ENCODE peak calls at places on chromosomes 11 and 22, in six cellular contexts. I is heart left ventricle, C is dorsolateral prefrontal cortex, V is PC-3, Y is astrocyte of the spinal cord, P is testis. L is an unnamed sample.

GRCh38 chr22:49765951-49766350 is 61.7 kb downstream of the BRD1 start:
- DNase-seq in V (no peak), I (no peak), Y (no peak), C (no peak), P (peak), L (no peak)

GRCh38 chr11:111269146-111269868 is 23.8 kb downstream of the POU2AF2 start:
- DNase-seq in P (peak), Y (peak), V (no peak), C (no peak), I (no peak), L (no peak)

GRCh38 chr11:86578727-86579405 is 93.5 kb downstream of the ME3 start:
- DNase-seq in Y (no peak), V (no peak), P (no peak), I (no peak), C (no peak), L (peak)

GRCh38 chr11:61516675-61517516 is 8.3 kb downstream of the LRRC10B start:
- DNase-seq in I (no peak), C (no peak), Y (peak), V (peak), P (peak), L (no peak)

GRCh38 chr11:17547932-17548331 is 873 bp downstream of the OTOG start:
- DNase-seq in V (no peak), P (no peak), C (no peak), I (no peak), Y (no peak), L (no peak)

GRCh38 chr11:22337571-22338464 is at the start of gene SLC17A6:
- DNase-seq in I (no peak), P (peak), V (peak), Y (peak), C (no peak), L (peak)

GRCh38 chr11:104731890-104732289 is 166.4 kb downstream of the CASP12 start:
- DNase-seq in C (no peak), I (no peak), Y (no peak), P (no peak), V (no peak), L (no peak)

GRCh38 chr22:26587991-26588613 is 1.8 kb downstream of the TPST2 start:
- DNase-seq in P (no peak), V (no peak), I (no peak), Y (no peak), C (no peak), L (no peak)

GRCh38 chr22:26669060-26669481 is 11.7 kb downstream of the MIAT start:
- DNase-seq in I (no peak), Y (peak), C (no peak), V (peak), P (no peak), L (peak)

GRCh38 chr11:8768625-8769333 is 86.2 kb downstream of the RPL27A start:
- DNase-seq in I (no peak), P (peak), C (no peak), V (peak), Y (peak), L (peak)

GRCh38 chr22:22003233-22003632 is 20.6 kb upstream of the TOP3B start:
- DNase-seq in I (no peak), C (no peak), Y (no peak), P (no peak), V (no peak), L (no peak)

GRCh38 chr22:47928626-47929025 is 1166.2 kb downstream of the TBC1D22A start:
- DNase-seq in C (no peak), I (no peak), V (no peak), Y (no peak), P (no peak), L (no peak)

GRCh38 chr11:132158091-132158490 is 787.7 kb downstream of the NTM start:
- DNase-seq in P (no peak), C (no peak), Y (no peak), I (no peak), V (peak), L (peak)

GRCh38 chr22:44884968-44885805 is 124.6 kb downstream of the PHF21B start:
- DNase-seq in V (peak), C (no peak), P (no peak), I (no peak), Y (no peak), L (no peak)

GRCh38 chr11:46367244-46367915 is 14.1 kb upstream of the MDK start:
- DNase-seq in P (peak), Y (peak), C (peak), V (peak), I (peak), L (no peak)

GRCh38 chr22:48238018-48238915 is 1475.8 kb downstream of the TBC1D22A start:
- DNase-seq in C (no peak), P (peak), Y (no peak), V (no peak), I (no peak), L (no peak)

GRCh38 chr11:21561589-21561988 is 631.3 kb upstream of the ANO5 start:
- DNase-seq in P (no peak), V (no peak), Y (no peak), I (no peak), C (no peak), L (peak)

GRCh38 chr11:115616941-115617340 is 112.7 kb upstream of the CADM1 start:
- DNase-seq in Y (peak), C (no peak), P (no peak), V (no peak), I (peak), L (no peak)

GRCh38 chr11:64356498-64357411 is 2.2 kb upstream of the RPS6KA4 start:
- DNase-seq in V (peak), P (peak), C (no peak), I (no peak), Y (peak), L (peak)

GRCh38 chr11:64916040-64916847 is 765 bp downstream of the ATG2A start:
- DNase-seq in C (no peak), I (peak), P (peak), V (peak), Y (no peak), L (peak)

GRCh38 chr11:65743928-65744698 is 23.5 kb upstream of the RNASEH2C start:
- DNase-seq in C (no peak), P (peak), V (peak), Y (peak), I (peak), L (no peak)

GRCh38 chr11:15213471-15214231 is 98.9 kb downstream of the INSC start:
- DNase-seq in V (no peak), Y (no peak), C (no peak), I (no peak), P (no peak), L (peak)

GRCh38 chr11:87092159-87092558 is 54.4 kb downstream of the TMEM135 start:
- DNase-seq in I (no peak), V (no peak), P (no peak), C (no peak), Y (no peak), L (peak)

GRCh38 chr11:126391286-126391954 is 35.9 kb downstream of the ST3GAL4 start:
- DNase-seq in C (no peak), P (no peak), Y (no peak), I (no peak), V (no peak), L (no peak)

GRCh38 chr11:124674168-124674517 is 439 bp downstream of the SPA17 start:
- DNase-seq in V (no peak), P (peak), C (no peak), Y (no peak), I (peak), L (no peak)

GRCh38 chr11:132719684-132720083 is 812.6 kb downstream of the OPCML start:
- DNase-seq in P (no peak), I (no peak), C (no peak), V (no peak), Y (no peak), L (no peak)

GRCh38 chr22:29148826-29149225 is 56.9 kb upstream of the EMID1 start:
- DNase-seq in P (no peak), Y (no peak), V (no peak), C (no peak), I (no peak), L (no peak)

GRCh38 chr11:12459374-12459773 is 82.0 kb downstream of the PARVA start:
- DNase-seq in Y (no peak), V (no peak), C (no peak), I (no peak), P (no peak), L (no peak)

GRCh38 chr22:48254311-48254873 is 1491.9 kb downstream of the TBC1D22A start:
- DNase-seq in V (no peak), P (peak), C (peak), Y (no peak), I (no peak), L (no peak)

GRCh38 chr11:115679945-115680344 is 175.7 kb upstream of the CADM1 start:
- DNase-seq in I (no peak), V (no peak), Y (no peak), C (no peak), P (no peak), L (no peak)

GRCh38 chr11:2975594-2975993 is 16.5 kb downstream of the NAP1L4 start:
- DNase-seq in C (peak), V (peak), I (no peak), P (peak), Y (peak), L (peak)

GRCh38 chr11:13896175-13896989 is 66.1 kb upstream of the SPON1 start:
- DNase-seq in C (peak), P (no peak), Y (no peak), V (no peak), I (no peak), L (no peak)

GRCh38 chr11:853682-854448 is 11.2 kb downstream of the TSPAN4 start:
- DNase-seq in C (no peak), V (no peak), I (no peak), P (no peak), Y (no peak), L (no peak)

GRCh38 chr11:64969209-64969608 is 2.7 kb downstream of the MAJIN start:
- DNase-seq in C (peak), V (peak), Y (peak), P (no peak), I (no peak), L (peak)

DNA sequence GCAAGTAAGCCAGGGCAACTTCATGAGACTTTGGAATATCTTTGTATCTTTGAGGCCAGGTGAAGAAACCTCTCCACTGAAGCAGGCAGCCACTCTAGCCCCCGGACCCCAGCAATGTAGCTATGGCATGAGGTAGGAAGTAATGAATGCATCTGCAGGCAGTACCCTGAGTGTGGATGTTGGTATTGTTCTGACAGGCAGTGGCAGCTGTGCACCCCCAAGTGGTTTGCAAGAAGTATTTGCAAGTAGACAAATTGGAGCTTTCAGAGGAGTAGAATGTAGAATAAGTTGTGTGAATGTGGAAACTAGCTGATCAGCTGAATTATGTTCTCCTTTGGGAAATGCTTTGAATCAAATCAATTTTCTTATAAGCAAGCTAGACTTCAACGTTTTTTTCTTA is 194.4 kb upstream of the PGR start:
- DNase-seq in C (no peak), I (no peak), P (no peak), V (no peak), Y (no peak), L (peak)
- TF ChIP-seq CTCF in C (no peak), I (peak), P (no peak), V (peak), Y (no peak), L (no peak)

GRCh38 chr22:31618471-31619176 is 43.4 kb downstream of the PISD start:
- DNase-seq in V (no peak), Y (no peak), C (no peak), P (no peak), I (peak), L (no peak)
- TF ChIP-seq CTCF in V (no peak), Y (no peak), C (no peak), P (no peak), I (no peak), L (no peak)

DNA sequence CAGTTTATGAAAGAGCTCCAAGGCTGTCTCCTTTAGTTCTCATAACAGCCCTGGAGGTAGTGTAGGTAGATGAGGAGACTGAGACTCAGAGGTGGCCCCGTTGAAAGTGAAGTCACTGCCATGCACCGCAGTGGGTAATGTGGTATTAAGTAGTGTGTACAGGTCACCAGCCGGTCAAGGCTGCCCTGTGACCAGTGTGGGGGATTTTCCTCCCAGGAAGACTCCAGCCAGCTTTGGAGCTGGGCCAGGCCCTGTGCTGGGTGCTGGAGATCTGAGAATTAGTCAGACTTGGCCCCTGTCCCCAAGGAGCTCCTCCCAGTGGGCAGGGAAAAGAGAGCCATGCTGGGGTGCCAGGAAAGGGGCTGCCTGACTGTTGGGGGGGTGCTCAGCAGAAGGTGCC is 5.3 kb downstream of the OMP start:
- DNase-seq in V (peak), I (peak), C (no peak), P (peak), Y (peak), L (peak)
- TF ChIP-seq CTCF in V (no peak), I (no peak), C (no peak), P (no peak), Y (no peak), L (no peak)

GRCh38 chr22:43747877-43748276 is 64.2 kb downstream of the EFCAB6 start:
- DNase-seq in P (no peak), V (no peak), C (no peak), I (no peak), Y (no peak), L (peak)
- TF ChIP-seq CTCF in P (no peak), V (no peak), C (no peak), I (no peak), Y (no peak), L (no peak)

DNA sequence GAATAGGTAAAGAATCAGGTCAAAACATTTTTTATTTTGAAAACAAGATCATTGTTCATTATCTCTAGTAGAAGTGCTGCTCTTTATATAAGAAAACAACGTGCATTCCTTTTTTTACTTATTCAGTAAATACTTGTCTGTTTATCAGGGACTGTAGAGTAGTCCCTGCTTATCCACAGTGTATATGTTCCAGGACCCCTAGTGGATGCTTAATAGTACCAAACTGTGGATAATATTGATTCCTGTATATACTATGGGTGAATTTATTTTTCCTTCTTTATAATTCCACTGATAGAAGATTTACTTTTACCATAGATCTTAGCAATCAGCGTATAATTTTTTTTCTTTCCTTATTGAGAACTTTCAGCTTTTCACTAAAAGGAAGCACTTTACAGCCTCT is 32.6 kb downstream of the CEP295 start:
- DNase-seq in P (no peak), C (no peak), Y (no peak), I (no peak), V (peak), L (no peak)
- TF ChIP-seq CTCF in P (no peak), C (no peak), Y (peak), I (no peak), V (peak), L (no peak)

DNA sequence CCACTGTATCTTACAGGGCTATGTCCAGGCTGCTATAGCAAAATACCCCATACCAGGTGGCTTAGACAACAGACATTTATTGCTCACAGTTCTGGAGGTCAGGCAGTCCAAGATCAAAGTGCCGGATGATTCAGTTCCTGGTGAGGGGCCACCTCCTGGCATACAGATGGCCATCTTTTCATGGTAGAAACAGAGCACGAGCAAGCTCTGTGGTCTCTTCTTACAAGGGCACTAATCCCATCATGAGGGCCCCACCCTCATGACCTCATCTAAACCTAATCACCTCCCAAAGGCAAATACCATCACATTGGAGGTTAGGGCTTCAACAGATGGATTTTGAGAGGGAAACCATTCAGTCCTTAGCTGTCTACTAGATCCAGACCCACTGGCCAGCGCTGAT is 117.4 kb upstream of the NECTIN1 start:
- DNase-seq in V (no peak), C (no peak), I (no peak), P (no peak), Y (no peak), L (no peak)
- TF ChIP-seq CTCF in V (no peak), C (no peak), I (no peak), P (no peak), Y (no peak), L (no peak)

GRCh38 chr11:68364581-68364980 is 52.2 kb downstream of the LRP5 start:
- DNase-seq in C (no peak), Y (no peak), V (no peak), P (no peak), I (no peak), L (no peak)

GRCh38 chr11:68369756-68370155 is 57.4 kb downstream of the LRP5 start:
- DNase-seq in Y (no peak), P (no peak), C (no peak), V (no peak), I (peak), L (no peak)

GRCh38 chr11:68369161-68369560 is 56.8 kb downstream of the LRP5 start:
- DNase-seq in P (no peak), Y (no peak), V (no peak), C (no peak), I (no peak), L (no peak)

GRCh38 chr11:68365943-68366435 is 53.6 kb downstream of the LRP5 start:
- DNase-seq in Y (no peak), V (no peak), C (no peak), P (no peak), I (peak), L (no peak)

DNA sequence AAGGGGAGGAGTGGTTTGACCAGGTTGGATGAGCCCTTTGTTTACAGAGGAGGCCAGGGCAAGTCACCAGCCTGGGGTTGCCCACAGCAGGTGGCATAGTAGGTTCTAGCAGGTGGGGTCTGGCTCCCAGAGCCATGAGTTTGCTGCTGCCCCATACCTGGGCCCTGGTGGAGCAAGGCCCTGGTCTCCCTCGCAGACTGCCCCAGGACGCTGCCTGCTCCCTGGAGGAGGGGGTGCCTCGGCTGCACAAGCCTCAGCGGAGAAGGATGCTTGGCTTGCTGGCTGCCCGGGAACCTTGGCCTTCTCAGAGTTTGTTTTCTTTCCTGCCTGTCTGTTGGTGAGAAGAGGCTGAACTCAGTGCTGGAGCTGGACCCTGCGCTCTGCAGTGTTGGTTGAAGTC is 54.9 kb downstream of the LRP5 start:
- DNase-seq in I (peak), Y (no peak), P (no peak), V (no peak), C (no peak), L (no peak)
- TF ChIP-seq CTCF in I (no peak), Y (no peak), P (no peak), V (no peak), C (no peak), L (no peak)

DNA sequence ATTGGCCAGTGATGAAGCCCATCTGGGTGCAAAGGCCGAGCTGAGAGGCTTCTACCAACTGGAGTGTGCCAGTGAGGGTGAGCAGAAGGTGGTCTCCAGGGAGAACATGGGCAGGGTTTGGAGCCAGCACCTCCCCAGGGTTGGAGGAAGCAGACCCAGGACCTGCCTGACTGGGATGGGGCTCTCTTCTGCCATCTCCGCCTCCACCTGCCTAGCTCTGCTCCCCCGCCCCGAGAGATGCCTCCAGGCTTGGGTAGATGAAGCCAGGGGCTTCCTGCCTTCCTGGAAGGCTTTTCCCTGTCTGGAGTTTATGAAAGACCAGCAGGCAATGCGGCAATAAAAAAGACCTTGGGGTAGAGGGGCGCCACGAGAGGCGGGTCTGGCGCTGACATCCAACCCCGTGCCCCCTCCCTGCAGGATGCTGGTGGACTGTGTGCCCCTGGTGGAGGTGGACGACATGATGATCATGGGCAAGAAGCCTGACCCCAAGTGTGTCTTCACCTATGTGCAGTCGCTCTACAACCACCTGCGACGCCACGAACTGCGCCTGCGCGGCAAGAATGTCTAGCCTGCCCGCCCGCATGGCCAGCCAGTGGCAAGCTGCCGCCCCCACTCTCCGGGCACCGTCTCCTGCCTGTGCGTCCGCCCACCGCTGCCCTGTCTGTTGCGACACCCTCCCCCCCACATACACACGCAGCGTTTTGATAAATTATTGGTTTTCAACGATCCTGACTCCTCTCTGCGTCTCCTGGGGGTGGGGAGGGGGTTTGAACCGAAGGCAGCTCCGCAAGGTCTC is 3.3 kb downstream of the SELENOM start:
- DNase-seq in Y (no peak), C (no peak), I (peak), V (no peak), P (peak), L (no peak)
- TF ChIP-seq CTCF in Y (no peak), C (no peak), I (no peak), V (no peak), P (no peak), L (no peak)